ENCODE peak calls at places on chromosomes 13 and 19, in eight cellular contexts. F, G, E, R, S, Z, X and Y are unnamed samples.
A peak's percentile ranks its signal among the peaks of the same experiment; 100 is the strongest.

GRCh38 chr19:39474139-39474620 is 6.5 kb upstream of the TIMM50 start:
- DNase-seq in R (no peak), X (peak; percentile 50), E (peak; percentile 5), S (no peak), F (peak; percentile 36), G (peak; percentile 29), Z (peak; percentile 66), Y (peak; percentile 40)

GRCh38 chr19:1450735-1451669 is 1.1 kb downstream of the APC2 start:
- DNase-seq in G (no peak), R (no peak), S (no peak), X (no peak), F (no peak), Z (no peak), E (no peak), Y (no peak)

GRCh38 chr19:35309481-35310279 is 17.7 kb downstream of the MAG start:
- DNase-seq in S (no peak), Z (no peak), G (no peak), X (no peak), E (no peak), F (no peak), R (no peak), Y (no peak)

GRCh38 chr13:111489301-111489700 is 168.9 kb downstream of the TEX29 start:
- DNase-seq in E (no peak), R (no peak), S (no peak), G (no peak), Z (no peak), X (no peak), F (no peak), Y (no peak)

GRCh38 chr19:7968796-7969559 is 25.5 kb upstream of the TIMM44 start:
- DNase-seq in S (no peak), Z (no peak), G (no peak), X (no peak), E (no peak), R (no peak), F (no peak), Y (no peak)

GRCh38 chr19:54245936-54246335 is 3.3 kb upstream of the LILRA6 start:
- DNase-seq in E (no peak), Z (no peak), F (no peak), R (no peak), G (no peak), X (no peak), S (no peak), Y (no peak)

GRCh38 chr13:44368062-44368591 is 5.5 kb upstream of the SERP2 start:
- DNase-seq in F (peak; percentile 88), E (no peak), S (no peak), Z (no peak), X (no peak), R (no peak), G (no peak), Y (no peak)

GRCh38 chr13:73778242-73778864 is 355.9 kb downstream of the KLF12 start:
- DNase-seq in E (no peak), X (no peak), G (no peak), R (no peak), S (no peak), F (no peak), Z (no peak), Y (no peak)

GRCh38 chr13:113734826-113735125 is 24.2 kb upstream of the TMEM255B start:
- DNase-seq in Z (no peak), E (no peak), R (no peak), X (no peak), F (no peak), S (no peak), G (no peak), Y (no peak)

GRCh38 chr19:995051-995827 is 5.0 kb upstream of the GRIN3B start:
- DNase-seq in S (no peak), E (peak; percentile 80), F (no peak), Z (no peak), G (no peak), R (no peak), X (no peak), Y (no peak)

GRCh38 chr13:47158583-47158982 is 261.7 kb upstream of the HTR2A start:
- DNase-seq in X (no peak), F (no peak), Z (no peak), R (no peak), E (no peak), G (no peak), S (no peak), Y (no peak)